ENCODE peak calls at places on chromosomes 2 and 18, in four cellular contexts. S is cardiac fibroblast, P is NCI-H1417, W is HFFc6. V is an unnamed sample.

GRCh38 chr18:44651453-44651852 is 29.2 kb upstream of the SETBP1 start:
- DNase-seq in S (peak; percentile 89), P (no peak), W (peak; percentile 33), V (no peak)

GRCh38 chr2:168920504-168921157 is 19.5 kb downstream of the G6PC2 start:
- DNase-seq in S (peak; percentile 64), P (peak; percentile 27), W (peak; percentile 45), V (peak; percentile 18)

GRCh38 chr2:230899287-230899686 is 25.8 kb downstream of the GPR55 start:
- DNase-seq in S (no peak), P (peak; percentile 74), W (no peak), V (no peak)

GRCh38 chr2:64112016-64112415 is 32.2 kb downstream of the PELI1 start:
- DNase-seq in S (no peak), P (no peak), W (no peak), V (no peak)

GRCh38 chr18:47288741-47289140 is 37.3 kb upstream of the SKOR2 start:
- DNase-seq in S (no peak), P (no peak), W (no peak), V (no peak)

GRCh38 chr2:152718909-152719645 is 657 bp downstream of the ARL6IP6 start:
- DNase-seq in S (peak; percentile 49), P (peak; percentile 89), W (peak; percentile 39), V (no peak)

GRCh38 chr2:238461051-238461450 is 34.3 kb downstream of the ASB1 start:
- DNase-seq in S (no peak), P (no peak), W (no peak), V (no peak)

GRCh38 chr2:127465258-127465657 is 47.0 kb downstream of the PROC start:
- DNase-seq in S (no peak), P (no peak), W (no peak), V (no peak)

GRCh38 chr2:43636616-43637015 is 444 bp upstream of the PLEKHH2 start:
- DNase-seq in S (no peak), P (no peak), W (no peak), V (no peak)

GRCh38 chr2:120611961-120612360 is 123.7 kb upstream of the GLI2 start:
- DNase-seq in S (no peak), P (no peak), W (no peak), V (no peak)

GRCh38 chr2:78861546-78861945 is 164.0 kb upstream of the REG3G start:
- DNase-seq in S (peak; percentile 1), P (peak; percentile 14), W (no peak), V (no peak)

GRCh38 chr2:25265802-25266201 is 75.9 kb downstream of the DNMT3A start:
- DNase-seq in S (peak; percentile 9), P (no peak), W (no peak), V (no peak)

GRCh38 chr18:13239557-13239956 is 21.0 kb downstream of the LDLRAD4 start:
- DNase-seq in S (no peak), P (no peak), W (no peak), V (no peak)

GRCh38 chr2:69411120-69411519 is 24.1 kb upstream of the GFPT1 start:
- DNase-seq in S (no peak), P (no peak), W (no peak), V (no peak)

GRCh38 chr2:199465390-199465789 is 7.7 kb upstream of the SATB2 start:
- DNase-seq in S (no peak), P (no peak), W (no peak), V (no peak)

GRCh38 chr2:75284345-75284744 is 85.0 kb upstream of the TACR1 start:
- DNase-seq in S (no peak), P (no peak), W (no peak), V (no peak)

GRCh38 chr18:73118121-73118816 is 250.5 kb upstream of the NETO1 start:
- DNase-seq in S (peak; percentile 65), P (no peak), W (peak; percentile 72), V (no peak)

GRCh38 chr2:191645807-191646611 is 31.9 kb upstream of the NABP1 start:
- DNase-seq in S (peak; percentile 68), P (no peak), W (no peak), V (no peak)

GRCh38 chr18:7482342-7482741 is 84.8 kb upstream of the PTPRM start:
- DNase-seq in S (peak; percentile 22), P (no peak), W (no peak), V (no peak)

GRCh38 chr2:96773922-96774321 is 13.2 kb downstream of the CNNM4 start:
- DNase-seq in S (no peak), P (peak; percentile 56), W (no peak), V (no peak)

GRCh38 chr18:46426311-46427047 is 230.5 kb downstream of the LOXHD1 start:
- DNase-seq in S (no peak), P (no peak), W (no peak), V (no peak)

GRCh38 chr2:172372436-172372835 is 55.0 kb upstream of the ITGA6 start:
- DNase-seq in S (no peak), P (peak; percentile 52), W (no peak), V (no peak)

GRCh38 chr2:125679903-125680302 is 976.1 kb upstream of the GYPC start:
- DNase-seq in S (no peak), P (no peak), W (no peak), V (no peak)

GRCh38 chr2:241235396-241235795 is 46.9 kb downstream of the ANO7 start:
- DNase-seq in S (no peak), P (no peak), W (no peak), V (no peak)

GRCh38 chr2:100413586-100413985 is 3.9 kb downstream of the CHST10 start:
- DNase-seq in S (no peak), P (no peak), W (no peak), V (no peak)

GRCh38 chr2:171410624-171411023 is 23.2 kb downstream of the METTL8 start:
- DNase-seq in S (peak; percentile 34), P (no peak), W (peak; percentile 33), V (no peak)

GRCh38 chr2:47300081-47300480 is 102.9 kb upstream of the MSH2 start:
- DNase-seq in S (no peak), P (no peak), W (no peak), V (no peak)

GRCh38 chr2:238267341-238267710 is 21.1 kb downstream of the PER2 start:
- DNase-seq in S (no peak), P (no peak), W (no peak), V (no peak)

GRCh38 chr18:58196881-58197872 is 153.2 kb downstream of the NEDD4L start:
- DNase-seq in S (no peak), P (peak; percentile 33), W (no peak), V (no peak)

GRCh38 chr18:3012306-3012919 is 531 bp downstream of the LPIN2 start:
- DNase-seq in S (peak; percentile 32), P (peak; percentile 88), W (no peak), V (no peak)

GRCh38 chr18:78521136-78521535 is 458.5 kb upstream of the SALL3 start:
- DNase-seq in S (no peak), P (no peak), W (no peak), V (no peak)

GRCh38 chr18:6256521-6256920 is 158.2 kb downstream of the L3MBTL4 start:
- DNase-seq in S (no peak), P (no peak), W (no peak), V (no peak)

GRCh38 chr2:121189011-121189410 is 96.0 kb downstream of the TFCP2L1 start:
- DNase-seq in S (peak; percentile 37), P (no peak), W (no peak), V (no peak)

GRCh38 chr18:63346031-63346430 is 21.0 kb downstream of the KDSR start:
- DNase-seq in S (no peak), P (no peak), W (peak; percentile 52), V (no peak)